ENCODE peak calls at places on chromosome 5, in nine cellular contexts. K is astrocyte of the spinal cord, J is AG08396, G is HFFc6, B is NT2/D1, Z is upper lobe of right lung, T is mesothelial cell of epicardium, P is lower leg skin, Q is GM13977. A is an unnamed sample.

GRCh38 chr5:110880413-110880812 is 141.6 kb downstream of the SLC25A46 start:
- DNase-seq in K (peak), J (peak), G (peak), B (no peak), Z (no peak), T (no peak), P (no peak), Q (no peak), A (peak)

GRCh38 chr5:94941113-94941765 is 322.8 kb downstream of the SLF1 start:
- DNase-seq in K (no peak), J (no peak), G (no peak), B (no peak), Z (no peak), T (no peak), P (no peak), Q (no peak), A (no peak)

GRCh38 chr5:122693963-122694362 is 80.9 kb upstream of the SNX2 start:
- DNase-seq in K (no peak), J (no peak), G (no peak), B (no peak), Z (no peak), T (no peak), P (no peak), Q (no peak), A (no peak)

GRCh38 chr5:67047616-67048015 is 149.0 kb downstream of the CD180 start:
- DNase-seq in K (no peak), J (no peak), G (no peak), B (no peak), Z (no peak), T (no peak), P (no peak), Q (no peak), A (no peak)

GRCh38 chr5:135332519-135333150 is 66.4 kb downstream of the MACROH2A1 start:
- DNase-seq in K (peak), J (peak), G (peak), B (peak), Z (no peak), T (no peak), P (no peak), Q (peak), A (no peak)

GRCh38 chr5:62385816-62386400 is 17.8 kb downstream of the DIMT1 start:
- DNase-seq in K (no peak), J (no peak), G (no peak), B (no peak), Z (no peak), T (no peak), P (no peak), Q (no peak), A (peak)

GRCh38 chr5:127229185-127229889 is 61.3 kb upstream of the MEGF10 start:
- DNase-seq in K (peak), J (peak), G (peak), B (no peak), Z (peak), T (peak), P (peak), Q (peak), A (peak)

GRCh38 chr5:119363936-119364335 is 8.1 kb downstream of the TNFAIP8 start:
- DNase-seq in K (no peak), J (no peak), G (no peak), B (no peak), Z (no peak), T (no peak), P (no peak), Q (no peak), A (no peak)

GRCh38 chr5:176373100-176373818 is 8.0 kb downstream of the ARL10 start:
- DNase-seq in K (no peak), J (no peak), G (no peak), B (no peak), Z (no peak), T (no peak), P (no peak), Q (no peak), A (no peak)

GRCh38 chr5:95784514-95785302 is 37.8 kb downstream of the GLRX start:
- DNase-seq in K (no peak), J (no peak), G (no peak), B (no peak), Z (no peak), T (no peak), P (no peak), Q (no peak), A (no peak)

GRCh38 chr5:178416919-178417318 is 173.3 kb downstream of the COL23A1 start:
- DNase-seq in K (no peak), J (peak), G (peak), B (no peak), Z (no peak), T (no peak), P (peak), Q (no peak), A (no peak)

GRCh38 chr5:93532370-93532769 is 48.6 kb downstream of the NR2F1-AS1 start:
- DNase-seq in K (peak), J (peak), G (peak), B (no peak), Z (no peak), T (no peak), P (peak), Q (no peak), A (no peak)

GRCh38 chr5:157459715-157460599 is at the start of gene NIPAL4:
- DNase-seq in K (no peak), J (peak), G (no peak), B (no peak), Z (no peak), T (no peak), P (no peak), Q (peak), A (peak)

GRCh38 chr5:171475551-171476035 is 56.1 kb downstream of the FGF18 start:
- DNase-seq in K (no peak), J (no peak), G (peak), B (no peak), Z (no peak), T (no peak), P (no peak), Q (no peak), A (no peak)

GRCh38 chr5:89473196-89473595 is 590.2 kb upstream of the MEF2C start:
- DNase-seq in K (peak), J (no peak), G (no peak), B (no peak), Z (no peak), T (no peak), P (no peak), Q (no peak), A (no peak)

GRCh38 chr5:83331842-83332241 is 139.7 kb upstream of the VCAN start:
- DNase-seq in K (no peak), J (no peak), G (peak), B (no peak), Z (no peak), T (no peak), P (no peak), Q (no peak), A (no peak)

GRCh38 chr5:68418230-68418629 is 202.7 kb downstream of the PIK3R1 start:
- DNase-seq in K (no peak), J (peak), G (peak), B (no peak), Z (no peak), T (no peak), P (no peak), Q (no peak), A (no peak)

GRCh38 chr5:97172227-97172626 is 10.8 kb downstream of the RIOK2 start:
- DNase-seq in K (no peak), J (no peak), G (no peak), B (no peak), Z (no peak), T (no peak), P (no peak), Q (no peak), A (no peak)

GRCh38 chr5:92207156-92207555 is 824.0 kb upstream of the ARRDC3 start:
- DNase-seq in K (no peak), J (no peak), G (no peak), B (no peak), Z (no peak), T (no peak), P (no peak), Q (no peak), A (no peak)

GRCh38 chr5:137344723-137345322 is 154.3 kb downstream of the SPOCK1 start:
- DNase-seq in K (peak), J (peak), G (peak), B (peak), Z (no peak), T (no peak), P (no peak), Q (peak), A (peak)

GRCh38 chr5:77846422-77847128 is 70.4 kb upstream of the TBCA start:
- DNase-seq in K (no peak), J (no peak), G (no peak), B (no peak), Z (no peak), T (no peak), P (no peak), Q (no peak), A (no peak)

GRCh38 chr5:98514106-98514665 is 259.3 kb upstream of the RGMB start:
- DNase-seq in K (no peak), J (no peak), G (peak), B (no peak), Z (no peak), T (no peak), P (no peak), Q (no peak), A (no peak)

GRCh38 chr5:150780816-150781221 is 2.3 kb downstream of the SMIM3 start:
- DNase-seq in K (peak), J (no peak), G (peak), B (no peak), Z (no peak), T (no peak), P (no peak), Q (no peak), A (no peak)

GRCh38 chr5:21802869-21803490 is 1050.2 kb downstream of the CDH12 start:
- DNase-seq in K (peak), J (no peak), G (peak), B (no peak), Z (no peak), T (no peak), P (no peak), Q (peak), A (no peak)

GRCh38 chr5:170380361-170380951 is 8.7 kb downstream of the KCNMB1 start:
- DNase-seq in K (no peak), J (no peak), G (no peak), B (no peak), Z (no peak), T (no peak), P (no peak), Q (no peak), A (no peak)

GRCh38 chr5:74725331-74725730 is 40.3 kb downstream of the HEXB start:
- DNase-seq in K (no peak), J (no peak), G (no peak), B (no peak), Z (no peak), T (no peak), P (no peak), Q (no peak), A (no peak)

GRCh38 chr5:124839371-124839998 is 93.0 kb upstream of the ZNF608 start:
- DNase-seq in K (no peak), J (no peak), G (no peak), B (no peak), Z (no peak), T (no peak), P (no peak), Q (no peak), A (no peak)

GRCh38 chr5:54836959-54837534 is 148.3 kb downstream of the ESM1 start:
- DNase-seq in K (no peak), J (no peak), G (no peak), B (no peak), Z (no peak), T (no peak), P (no peak), Q (no peak), A (no peak)

GRCh38 chr5:111649516-111649915 is 107.5 kb downstream of the NREP start:
- DNase-seq in K (no peak), J (no peak), G (no peak), B (no peak), Z (no peak), T (no peak), P (no peak), Q (no peak), A (no peak)

GRCh38 chr5:61048534-61048933 is 103.5 kb downstream of the NDUFAF2 start:
- DNase-seq in K (peak), J (peak), G (peak), B (no peak), Z (no peak), T (no peak), P (no peak), Q (no peak), A (no peak)

GRCh38 chr5:147464211-147464610 is 45.7 kb downstream of the DPYSL3 start:
- DNase-seq in K (no peak), J (no peak), G (peak), B (no peak), Z (no peak), T (no peak), P (no peak), Q (peak), A (peak)

GRCh38 chr5:1685076-1685475 is 114.6 kb downstream of the MRPL36 start:
- DNase-seq in K (no peak), J (no peak), G (no peak), B (no peak), Z (no peak), T (no peak), P (no peak), Q (no peak), A (no peak)

GRCh38 chr5:124755565-124755964 is 9.1 kb upstream of the ZNF608 start:
- DNase-seq in K (no peak), J (peak), G (no peak), B (no peak), Z (no peak), T (no peak), P (no peak), Q (no peak), A (no peak)

GRCh38 chr5:93062548-93062947 is 518.5 kb downstream of the NR2F1-AS1 start:
- DNase-seq in K (no peak), J (no peak), G (no peak), B (no peak), Z (no peak), T (no peak), P (no peak), Q (no peak), A (no peak)

GRCh38 chr5:131564229-131564652 is 70.8 kb downstream of the RAPGEF6 start:
- DNase-seq in K (no peak), J (no peak), G (no peak), B (no peak), Z (no peak), T (no peak), P (no peak), Q (no peak), A (no peak)

GRCh38 chr5:177607452-177608192 is 7.7 kb downstream of the B4GALT7 start:
- DNase-seq in K (peak), J (peak), G (peak), B (peak), Z (peak), T (peak), P (peak), Q (peak), A (peak)

A was measured in Calu3.